ENCODE peak calls at places on chromosomes 5 and 9, in seven cellular contexts. Q is caudate nucleus; L is activated naive CD8-positive, alpha-beta T cell treated with anti-CD3 and anti-CD28 coated beads, Interleukin-2, amount 50 U/mL, for 24 hours; O is uterus; S is A172; U is activated T-cell treated with anti-CD3 and anti-CD28 coated beads for 24 hours; D is HEK293T. E is an unnamed sample.

GRCh38 chr9:113636165-113636564 is 172.6 kb downstream of the RGS3 start:
- DNase-seq in O (no peak), S (no peak), Q (no peak), D (no peak), L (no peak), U (no peak), E (no peak)

GRCh38 chr5:93162201-93162654 is 418.8 kb downstream of the NR2F1-AS1 start:
- DNase-seq in L (no peak), Q (no peak), O (no peak), S (peak; percentile 44), U (no peak), D (peak; percentile 11), E (no peak)

GRCh38 chr9:93650448-93650847 is 74.1 kb downstream of the PHF2 start:
- DNase-seq in U (no peak), Q (no peak), O (peak; percentile 15), S (no peak), D (no peak), L (no peak), E (no peak)

GRCh38 chr5:127298036-127298429 is 7.4 kb downstream of the MEGF10 start:
- DNase-seq in O (no peak), Q (no peak), S (no peak), U (no peak), L (no peak), D (no peak), E (no peak)

GRCh38 chr5:90899014-90899604 is 340.5 kb downstream of the ADGRV1 start:
- DNase-seq in U (no peak), Q (no peak), O (no peak), S (no peak), D (no peak), L (no peak), E (no peak)

GRCh38 chr9:137195525-137196220 is 4.9 kb downstream of the TPRN start:
- DNase-seq in U (no peak), S (no peak), O (no peak), Q (no peak), D (no peak), L (no peak), E (no peak)

GRCh38 chr5:82150562-82150961 is 127.6 kb downstream of the RPS23 start:
- DNase-seq in D (no peak), Q (peak; percentile 5), U (no peak), O (no peak), S (no peak), L (no peak), E (peak; percentile 14)

GRCh38 chr5:80109549-80110478 is 74.7 kb downstream of the THBS4 start:
- DNase-seq in U (no peak), L (no peak), Q (no peak), D (no peak), O (peak; percentile 46), S (no peak), E (no peak)

GRCh38 chr9:126093771-126094170 is 232.9 kb upstream of the MVB12B start:
- DNase-seq in Q (no peak), S (no peak), O (no peak), L (no peak), D (peak; percentile 19), U (no peak), E (no peak)

GRCh38 chr5:140220032-140220697 is 45.2 kb downstream of the CYSTM1 start:
- DNase-seq in D (no peak), Q (no peak), L (no peak), U (no peak), S (peak; percentile 60), O (no peak), E (no peak)

GRCh38 chr5:65708140-65708539 is 13.8 kb downstream of the SGTB start:
- DNase-seq in U (no peak), Q (no peak), S (no peak), L (no peak), D (no peak), O (no peak), E (no peak)

GRCh38 chr5:16809816-16810502 is 126.1 kb downstream of the MYO10 start:
- DNase-seq in S (peak; percentile 61), O (peak; percentile 22), D (no peak), U (no peak), Q (no peak), L (no peak), E (no peak)

GRCh38 chr9:99357575-99357974 is 135.5 kb downstream of the SEC61B start:
- DNase-seq in Q (no peak), U (no peak), O (no peak), S (no peak), L (no peak), D (no peak), E (no peak)

GRCh38 chr9:77766587-77766986 is 118.5 kb upstream of the GNA14 start:
- DNase-seq in U (no peak), L (no peak), S (no peak), Q (no peak), D (no peak), O (no peak), E (no peak)

GRCh38 chr5:160133918-160134304 is 14.7 kb upstream of the PWWP2A start:
- DNase-seq in S (no peak), D (no peak), L (no peak), O (no peak), Q (no peak), U (no peak), E (no peak)

GRCh38 chr5:134003064-134003956 is 1.5 kb downstream of the VDAC1 start:
- DNase-seq in U (peak; percentile 35), S (no peak), L (peak; percentile 60), Q (no peak), O (no peak), D (no peak), E (no peak)

GRCh38 chr9:93306081-93306480 is 122.1 kb downstream of the WNK2 start:
- DNase-seq in S (no peak), O (no peak), U (no peak), L (no peak), Q (no peak), D (no peak), E (no peak)

GRCh38 chr5:96280946-96281393 is 152.1 kb downstream of the PCSK1 start:
- DNase-seq in O (no peak), S (no peak), D (no peak), L (no peak), U (no peak), Q (no peak), E (no peak)

GRCh38 chr5:171715551-171715950 is 70.1 kb upstream of the SMIM23 start:
- DNase-seq in Q (no peak), O (no peak), L (no peak), D (no peak), S (no peak), U (no peak), E (no peak)

GRCh38 chr9:127976498-127976897 is 4.3 kb downstream of the EEIG1 start:
- DNase-seq in D (no peak), L (no peak), S (no peak), O (no peak), U (no peak), Q (peak; percentile 48), E (no peak)

E was measured in anterior cingulate cortex.